ENCODE peak calls at places on chromosomes 13 and 19, in six cellular contexts. P is cardiac fibroblast, Y is sigmoid colon, U is lower lobe of right lung, J is Calu3, W is RWPE1. O is an unnamed sample.

GRCh38 chr13:38577048-38577447 is 109.8 kb upstream of the FREM2 start:
- DNase-seq in U (no peak), Y (no peak), W (no peak), P (peak), J (no peak), O (peak)

GRCh38 chr19:18494267-18494607 is 27.6 kb downstream of the ELL start:
- DNase-seq in J (no peak), W (no peak), U (no peak), Y (no peak), P (peak), O (no peak)

GRCh38 chr13:67135356-67135755 is 94.8 kb downstream of the PCDH9 start:
- DNase-seq in P (no peak), W (no peak), J (no peak), U (no peak), Y (no peak), O (no peak)

GRCh38 chr19:55041244-55041626 is 3.2 kb upstream of the GP6 start:
- DNase-seq in W (no peak), U (no peak), P (no peak), J (no peak), Y (no peak), O (no peak)

GRCh38 chr13:35675651-35676050 is 199.2 kb upstream of the MAB21L1 start:
- DNase-seq in Y (no peak), U (no peak), P (no peak), J (no peak), W (no peak), O (no peak)

GRCh38 chr19:40908981-40909380 is 26.9 kb upstream of the CYP2A7 start:
- DNase-seq in Y (no peak), J (no peak), W (no peak), P (no peak), U (no peak), O (no peak)

GRCh38 chr19:18274776-18275356 is 614 bp upstream of the IQCN start:
- DNase-seq in W (peak), J (peak), P (peak), Y (peak), U (peak), O (peak)

GRCh38 chr19:35828694-35829301 is 16.2 kb upstream of the PRODH2 start:
- DNase-seq in P (peak), J (peak), U (no peak), W (peak), Y (no peak), O (peak)

GRCh38 chr19:8600816-8601215 is 9.7 kb downstream of the ADAMTS10 start:
- DNase-seq in J (no peak), Y (no peak), U (no peak), P (no peak), W (no peak), O (no peak)

GRCh38 chr13:91922969-91923592 is 524.7 kb downstream of the GPC5 start:
- DNase-seq in P (no peak), J (no peak), W (no peak), U (no peak), Y (no peak), O (peak)

GRCh38 chr13:28611654-28612131 is 47.2 kb upstream of the POMP start:
- DNase-seq in U (no peak), P (peak), J (no peak), W (no peak), Y (no peak), O (no peak)

GRCh38 chr19:10634881-10635463 is 9.6 kb downstream of the SLC44A2 start:
- DNase-seq in J (no peak), W (no peak), Y (no peak), U (no peak), P (no peak), O (no peak)

GRCh38 chr13:19605161-19605955 is 28.1 kb upstream of the MPHOSPH8 start:
- DNase-seq in W (peak), U (no peak), J (no peak), P (no peak), Y (no peak), O (peak)

GRCh38 chr13:36428083-36428482 is 4.2 kb upstream of the CCNA1 start:
- DNase-seq in P (peak), U (no peak), Y (no peak), J (peak), W (peak), O (peak)

GRCh38 chr13:109968876-109969577 is 182.6 kb upstream of the IRS2 start:
- DNase-seq in Y (no peak), W (no peak), U (no peak), J (no peak), P (peak), O (peak)

GRCh38 chr19:18999016-18999758 is 34.1 kb downstream of the SUGP2 start:
- DNase-seq in Y (no peak), U (no peak), P (peak), W (no peak), J (no peak), O (peak)

GRCh38 chr13:114022876-114023275 is 49.0 kb upstream of the C13orf46 start:
- DNase-seq in P (no peak), U (no peak), Y (no peak), W (no peak), J (no peak), O (no peak)

GRCh38 chr19:7888145-7888825 is at the start of gene LRRC8E:
- DNase-seq in W (peak), J (peak), Y (no peak), U (peak), P (peak), O (peak)

GRCh38 chr13:20301391-20302071 is 69.4 kb upstream of the GJB6 start:
- DNase-seq in P (peak), Y (no peak), U (no peak), W (no peak), J (no peak), O (no peak)

GRCh38 chr13:102584423-102584822 is 12.4 kb upstream of the TPP2 start:
- DNase-seq in P (no peak), Y (no peak), U (no peak), W (no peak), J (no peak), O (no peak)

GRCh38 chr13:77345150-77345780 is 18.4 kb upstream of the MYCBP2 start:
- DNase-seq in J (no peak), W (no peak), Y (no peak), P (no peak), U (no peak), O (no peak)

GRCh38 chr13:107157272-107157671 is 589.3 kb upstream of the ARGLU1 start:
- DNase-seq in J (no peak), U (no peak), W (no peak), Y (no peak), P (no peak), O (no peak)

GRCh38 chr13:73228546-73228945 is 169.7 kb downstream of the KLF5 start:
- DNase-seq in J (no peak), P (peak), Y (no peak), W (no peak), U (no peak), O (peak)

GRCh38 chr13:44312898-44313551 is 60.6 kb upstream of the SERP2 start:
- DNase-seq in J (peak), W (peak), P (peak), U (no peak), Y (no peak), O (peak)

GRCh38 chr13:70054572-70054971 is 53.1 kb upstream of the ATXN8OS start:
- DNase-seq in Y (no peak), J (no peak), W (no peak), P (no peak), U (no peak), O (no peak)

GRCh38 chr13:23433171-23434153 is at the start of gene SACS:
- DNase-seq in Y (peak), J (peak), P (peak), W (no peak), U (no peak), O (no peak)

GRCh38 chr19:17832443-17833208 is 11.3 kb upstream of the INSL3 start:
- DNase-seq in P (no peak), J (no peak), U (no peak), Y (no peak), W (no peak), O (no peak)

GRCh38 chr19:54136086-54136863 is 1.3 kb upstream of the CNOT3 start:
- DNase-seq in P (peak), W (no peak), J (no peak), Y (no peak), U (no peak), O (no peak)

GRCh38 chr13:62997696-62998095 is 1582.0 kb upstream of the PCDH20 start:
- DNase-seq in W (no peak), Y (no peak), U (no peak), J (no peak), P (no peak), O (no peak)

GRCh38 chr13:98664924-98665637 is 87.4 kb downstream of the SLC15A1 start:
- DNase-seq in W (no peak), P (no peak), U (no peak), Y (no peak), J (no peak), O (no peak)

DNA sequence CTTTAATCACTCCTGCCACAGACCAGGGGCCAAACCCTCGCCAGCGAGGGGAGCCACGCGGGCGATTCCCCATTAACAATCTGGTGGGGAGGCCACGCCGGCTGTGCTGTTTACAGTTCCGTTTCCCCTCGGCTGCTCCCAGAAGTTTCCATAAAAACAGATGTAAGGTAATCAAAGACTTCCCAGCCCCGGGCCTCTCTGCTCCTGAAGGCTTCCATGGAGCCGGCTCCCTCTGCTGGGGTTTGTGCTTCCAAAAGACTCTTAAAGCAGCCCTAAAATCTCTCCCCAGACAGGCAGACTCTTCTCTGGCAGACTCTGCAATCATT is 36.3 kb upstream of the CCNE1 start:
- DNase-seq in Y (no peak), W (no peak), U (no peak), P (no peak), J (no peak), O (no peak)
- TF ChIP-seq CTCF in Y (no peak), W (no peak), U (no peak), P (no peak), J (no peak), O (no peak)

DNA sequence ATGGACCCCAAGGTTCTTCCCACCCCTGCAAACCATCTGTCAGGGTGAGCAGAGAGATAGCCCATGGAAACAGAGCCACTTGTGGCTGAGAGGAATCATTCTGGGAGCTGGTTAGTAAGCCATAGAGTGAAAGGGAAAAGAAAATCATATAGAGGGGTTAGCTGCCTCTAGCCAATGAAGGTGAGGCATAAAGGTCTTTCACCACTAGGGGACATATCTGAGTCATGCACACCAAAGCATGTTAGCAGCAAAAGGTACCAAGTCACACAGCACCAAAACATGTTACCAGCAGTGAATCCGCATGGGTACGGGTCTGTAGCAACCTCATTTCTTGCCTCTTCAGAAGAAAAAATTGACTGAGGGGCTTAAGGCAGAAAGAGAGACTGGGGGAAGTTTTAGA is 76.7 kb upstream of the ZNF43 start:
- DNase-seq in P (no peak), Y (no peak), W (no peak), U (no peak), J (no peak), O (no peak)
- TF ChIP-seq CTCF in P (no peak), Y (no peak), W (no peak), U (no peak), J (no peak), O (no peak)

GRCh38 chr13:86464193-86464592 is 665.0 kb upstream of the SLITRK6 start:
- DNase-seq in W (peak), J (no peak), P (no peak), Y (no peak), U (no peak), O (peak)
- TF ChIP-seq CTCF in W (no peak), J (no peak), P (no peak), Y (no peak), U (no peak), O (peak)

GRCh38 chr19:52227980-52228379 is 38.1 kb downstream of the PPP2R1A start:
- DNase-seq in P (no peak), W (no peak), Y (no peak), U (no peak), J (no peak), O (no peak)

GRCh38 chr19:52226652-52227051 is 36.8 kb downstream of the PPP2R1A start:
- DNase-seq in W (no peak), P (no peak), J (no peak), U (no peak), Y (no peak), O (no peak)

GRCh38 chr19:52229524-52229923 is 39.7 kb downstream of the PPP2R1A start:
- DNase-seq in W (no peak), U (no peak), Y (no peak), P (no peak), J (no peak), O (no peak)

GRCh38 chr19:52224211-52224610 is 34.4 kb downstream of the PPP2R1A start:
- DNase-seq in P (no peak), Y (no peak), U (no peak), W (no peak), J (no peak), O (no peak)

GRCh38 chr19:52227196-52227940 is 37.5 kb downstream of the PPP2R1A start:
- DNase-seq in P (no peak), U (no peak), Y (no peak), J (no peak), W (no peak), O (no peak)
- TF ChIP-seq CTCF in P (no peak), U (no peak), Y (no peak), J (no peak), W (no peak), O (no peak)

DNA sequence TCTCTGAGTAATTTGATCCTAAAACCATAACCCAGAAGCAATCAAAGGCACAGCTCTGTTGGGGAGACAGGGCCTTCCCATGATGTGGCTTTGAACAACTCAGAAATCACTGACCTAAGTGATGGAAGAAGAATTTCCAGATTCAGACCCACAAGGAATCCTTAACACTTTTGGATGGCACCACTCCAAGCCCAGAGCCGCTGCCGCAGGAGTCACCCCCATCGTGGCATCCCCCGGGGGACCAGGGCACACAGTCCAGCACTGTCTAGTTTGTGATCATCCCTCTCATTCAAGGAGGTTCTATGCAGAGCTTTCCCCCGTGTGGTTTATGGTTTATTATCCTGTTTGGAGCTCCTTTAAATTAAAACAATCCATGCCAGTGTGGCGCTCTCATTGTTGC is 54.2 kb upstream of the MTIF3 start:
- DNase-seq in P (no peak), Y (no peak), J (no peak), W (no peak), U (no peak), O (no peak)
- TF ChIP-seq CTCF in P (no peak), Y (no peak), J (no peak), W (no peak), U (no peak), O (no peak)

DNA sequence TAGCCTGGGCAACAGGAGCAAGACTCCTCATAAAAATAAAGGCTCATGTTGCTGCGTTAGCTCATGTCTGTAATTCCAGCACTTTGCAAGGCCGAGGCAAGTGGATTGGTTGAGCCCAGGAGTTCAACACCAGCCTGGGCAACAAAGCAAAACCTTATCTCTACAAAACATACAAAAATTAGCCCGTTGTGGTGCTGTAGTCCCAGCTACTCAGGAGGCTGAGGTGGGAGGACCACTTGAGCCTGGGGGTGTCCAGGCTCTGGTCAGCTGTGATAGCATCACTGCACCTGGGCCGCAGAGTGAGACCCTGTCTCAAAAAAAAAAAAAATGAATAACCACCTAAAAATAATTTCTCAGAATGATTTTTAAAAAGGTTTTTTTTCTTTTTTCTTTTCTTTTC is 3.9 kb upstream of the NUDT19 start:
- DNase-seq in Y (no peak), U (no peak), J (no peak), W (no peak), P (no peak), O (no peak)
- TF ChIP-seq CTCF in Y (no peak), U (no peak), J (no peak), W (no peak), P (no peak), O (no peak)

O was measured in MCF 10A.